ENCODE peak calls at places on chromosomes 12 and 14, in five cellular contexts. G is HCEC 1CT, R is T follicular helper cell, I is naive B cell, P is HT-29. E is an unnamed sample.

GRCh38 chr12:62778187-62778586 is 156.8 kb downstream of the PPM1H start:
- DNase-seq in G (no peak), R (no peak), I (no peak), P (no peak), E (no peak)

GRCh38 chr12:110223777-110224378 is 57.2 kb upstream of the ATP2A2 start:
- DNase-seq in G (peak), R (no peak), I (no peak), P (no peak), E (peak)

GRCh38 chr14:66624319-66624937 is 116.5 kb downstream of the GPHN start:
- DNase-seq in G (peak), R (peak), I (peak), P (peak), E (peak)

GRCh38 chr12:127489055-127489454 is 777.9 kb upstream of the TMEM132C start:
- DNase-seq in G (no peak), R (no peak), I (no peak), P (peak), E (peak)

GRCh38 chr14:78007160-78007559 is 163.0 kb upstream of the NRXN3 start:
- DNase-seq in G (peak), R (no peak), I (no peak), P (no peak), E (no peak)

GRCh38 chr12:25276199-25276937 is 25.6 kb upstream of the KRAS start:
- DNase-seq in G (peak), R (no peak), I (no peak), P (peak), E (no peak)

GRCh38 chr14:32197919-32198318 is 3.9 kb upstream of the RNU6-7 start:
- DNase-seq in G (no peak), R (no peak), I (no peak), P (no peak), E (peak)

GRCh38 chr12:56808954-56809353 is 45.8 kb downstream of the HSD17B6 start:
- DNase-seq in G (peak), R (no peak), I (no peak), P (no peak), E (peak)

GRCh38 chr12:77630341-77630740 is 200.4 kb upstream of the NAV3 start:
- DNase-seq in G (no peak), R (no peak), I (no peak), P (no peak), E (no peak)

GRCh38 chr12:81627336-81628189 is 131.6 kb downstream of the PPFIA2 start:
- DNase-seq in G (peak), R (no peak), I (no peak), P (peak), E (peak)

GRCh38 chr12:52715416-52715815 is 12.1 kb upstream of the KRT77 start:
- DNase-seq in G (no peak), R (no peak), I (no peak), P (peak), E (peak)

GRCh38 chr12:6827437-6827894 is 741 bp upstream of the P3H3 start:
- DNase-seq in G (peak), R (no peak), I (no peak), P (peak), E (peak)

GRCh38 chr12:122871851-122872785 is 23.8 kb downstream of the VPS37B start:
- DNase-seq in G (peak), R (no peak), I (peak), P (peak), E (peak)

GRCh38 chr12:52975204-52975603 is 26.3 kb downstream of the KRT18 start:
- DNase-seq in G (no peak), R (no peak), I (no peak), P (no peak), E (no peak)

GRCh38 chr12:48106574-48107251 is 834 bp upstream of the SENP1 start:
- DNase-seq in G (no peak), R (no peak), I (no peak), P (no peak), E (no peak)

GRCh38 chr12:116319316-116319715 is 41.8 kb upstream of the MED13L start:
- DNase-seq in G (no peak), R (no peak), I (no peak), P (no peak), E (no peak)

GRCh38 chr14:99574099-99574880 is 29.7 kb downstream of the CCDC85C start:
- DNase-seq in G (no peak), R (no peak), I (no peak), P (no peak), E (peak)

GRCh38 chr12:119314290-119314689 is 20.2 kb upstream of the CCDC60 start:
- DNase-seq in G (no peak), R (no peak), I (no peak), P (no peak), E (no peak)

GRCh38 chr12:94427520-94428381 is 31.9 kb downstream of the CEP83 start:
- DNase-seq in G (peak), R (no peak), I (no peak), P (no peak), E (no peak)

GRCh38 chr12:121048442-121048841 is 9.4 kb upstream of the OASL start:
- DNase-seq in G (no peak), R (no peak), I (no peak), P (no peak), E (no peak)

GRCh38 chr12:18387706-18388105 is 126.4 kb downstream of the PIK3C2G start:
- DNase-seq in G (no peak), R (no peak), I (no peak), P (no peak), E (no peak)

GRCh38 chr12:92928431-92928961 is 599 bp downstream of the EEA1 start:
- DNase-seq in G (no peak), R (peak), I (peak), P (peak), E (no peak)

GRCh38 chr12:79841878-79842265 is 93.0 kb downstream of the PPP1R12A start:
- DNase-seq in G (no peak), R (no peak), I (no peak), P (no peak), E (no peak)

GRCh38 chr12:83121886-83122622 is 435.3 kb downstream of the TMTC2 start:
- DNase-seq in G (no peak), R (no peak), I (no peak), P (no peak), E (no peak)

GRCh38 chr14:87754512-87755223 is 238.3 kb downstream of the GALC start:
- DNase-seq in G (no peak), R (no peak), I (no peak), P (no peak), E (no peak)

GRCh38 chr12:123908884-123909807 is 63.5 kb downstream of the CCDC92 start:
- DNase-seq in G (no peak), R (no peak), I (no peak), P (no peak), E (no peak)

GRCh38 chr14:75303415-75303814 is 24.8 kb downstream of the FOS start:
- DNase-seq in G (peak), R (peak), I (peak), P (peak), E (peak)

GRCh38 chr12:100753837-100754236 is 40.7 kb upstream of the ANO4 start:
- DNase-seq in G (peak), R (no peak), I (no peak), P (no peak), E (no peak)

GRCh38 chr12:123488539-123489230 is 30.7 kb downstream of the SNRNP35 start:
- DNase-seq in G (no peak), R (no peak), I (no peak), P (no peak), E (peak)

GRCh38 chr14:68391292-68392014 is 401.4 kb downstream of the ZFP36L1 start:
- DNase-seq in G (no peak), R (no peak), I (no peak), P (no peak), E (no peak)

GRCh38 chr14:68828728-68829127 is 35.9 kb upstream of the ZFP36L1 start:
- DNase-seq in G (no peak), R (no peak), I (no peak), P (no peak), E (no peak)

GRCh38 chr12:96743606-96744005 is 163.5 kb upstream of the NEDD1 start:
- DNase-seq in G (peak), R (no peak), I (no peak), P (no peak), E (no peak)

GRCh38 chr12:100801335-100801734 is 6.8 kb downstream of the ANO4 start:
- DNase-seq in G (no peak), R (no peak), I (no peak), P (no peak), E (no peak)

GRCh38 chr14:20515846-20516245 is 10.5 kb downstream of the RNASE10 start:
- DNase-seq in G (no peak), R (no peak), I (no peak), P (no peak), E (no peak)

GRCh38 chr12:44285321-44285720 is 449.4 kb downstream of the TMEM117 start:
- DNase-seq in G (no peak), R (no peak), I (no peak), P (no peak), E (no peak)

GRCh38 chr14:92551066-92551841 is 37.7 kb downstream of the RIN3 start:
- DNase-seq in G (no peak), R (no peak), I (peak), P (no peak), E (no peak)

GRCh38 chr14:96062010-96062409 is 22.8 kb downstream of the C14orf132 start:
- DNase-seq in G (no peak), R (no peak), I (no peak), P (no peak), E (no peak)

GRCh38 chr12:111414711-111415252 is 9.1 kb downstream of the SH2B3 start:
- DNase-seq in G (no peak), R (no peak), I (no peak), P (no peak), E (no peak)

GRCh38 chr14:88554458-88555286 is at the start of gene PTPN21:
- DNase-seq in G (peak), R (no peak), I (peak), P (peak), E (peak)

GRCh38 chr12:98803468-98804209 is 158.5 kb downstream of the APAF1 start:
- DNase-seq in G (no peak), R (no peak), I (no peak), P (no peak), E (no peak)

E was measured in mesendoderm.